ENCODE peak calls at places on chromosomes 7 and 10, in six cellular contexts. V, E, F, O, T and A are unnamed samples.
A peak's percentile ranks its signal among the peaks of the same experiment; 100 is the strongest.

GRCh38 chr10:18713077-18713476 is 53.8 kb downstream of the ARL5B start:
- DNase-seq in O (no peak), V (no peak), T (no peak), E (no peak), F (peak; percentile 71), A (no peak)

GRCh38 chr10:29719281-29719675 is 84.5 kb upstream of the SVIL start:
- DNase-seq in F (no peak), E (no peak), V (no peak), T (no peak), O (no peak), A (no peak)

GRCh38 chr10:105797234-105797890 is 1156.3 kb downstream of the SORCS3 start:
- DNase-seq in O (no peak), T (peak; percentile 39), E (no peak), V (no peak), F (no peak), A (no peak)

GRCh38 chr7:151684408-151685175 is 164.9 kb upstream of the RHEB start:
- DNase-seq in T (no peak), F (no peak), E (no peak), V (no peak), O (no peak), A (no peak)

GRCh38 chr7:142188846-142189245 is 69.0 kb downstream of the PRSS58 start:
- DNase-seq in F (peak; percentile 13), E (no peak), T (peak; percentile 19), V (no peak), O (no peak), A (no peak)

GRCh38 chr7:31066516-31067130 is 14.5 kb downstream of the ADCYAP1R1 start:
- DNase-seq in O (no peak), V (no peak), F (no peak), T (no peak), E (no peak), A (no peak)

GRCh38 chr7:33108591-33108930 is 643 bp downstream of the RP9 start:
- DNase-seq in F (peak; percentile 49), T (peak; percentile 39), O (no peak), E (peak; percentile 40), V (no peak), A (no peak)

GRCh38 chr7:4136501-4137110 is 545.5 kb upstream of the FOXK1 start:
- DNase-seq in T (no peak), F (no peak), O (no peak), E (no peak), V (no peak), A (no peak)

GRCh38 chr10:51707821-51708424 is 8.5 kb upstream of the CSTF2T start:
- DNase-seq in E (no peak), T (no peak), O (no peak), F (no peak), V (no peak), A (no peak)

GRCh38 chr7:148572067-148572522 is 18.5 kb upstream of the C7orf33 start:
- DNase-seq in E (no peak), O (no peak), V (no peak), F (no peak), T (peak; percentile 70), A (no peak)

GRCh38 chr10:31749981-31750850 is 178.4 kb downstream of the ARHGAP12 start:
- DNase-seq in E (no peak), O (no peak), F (no peak), V (no peak), T (no peak), A (no peak)

GRCh38 chr10:6920072-6921019 is 340.3 kb upstream of the PRKCQ start:
- DNase-seq in T (peak; percentile 31), F (peak; percentile 13), E (peak; percentile 83), V (peak; percentile 79), O (peak; percentile 50), A (peak; percentile 70)

GRCh38 chr10:89352039-89352597 is 24.3 kb downstream of the IFIT3 start:
- DNase-seq in E (no peak), O (no peak), F (no peak), V (no peak), T (no peak), A (no peak)

GRCh38 chr10:133125901-133126300 is 34.1 kb upstream of the KNDC1 start:
- DNase-seq in E (no peak), F (no peak), T (no peak), O (no peak), V (no peak), A (no peak)

GRCh38 chr10:126201603-126202002 is 186.7 kb downstream of the ADAM12 start:
- DNase-seq in V (no peak), E (no peak), O (no peak), T (no peak), F (no peak), A (no peak)

GRCh38 chr7:11753441-11753840 is 78.6 kb downstream of the THSD7A start:
- DNase-seq in F (no peak), O (no peak), V (no peak), E (no peak), T (no peak), A (no peak)

GRCh38 chr7:54664235-54665228 is 94.5 kb downstream of the SEC61G start:
- DNase-seq in O (peak; percentile 32), T (peak; percentile 53), V (peak; percentile 30), E (peak; percentile 42), F (peak; percentile 33), A (peak; percentile 68)

GRCh38 chr7:71329030-71329668 is 197.2 kb downstream of the GALNT17 start:
- DNase-seq in E (no peak), T (no peak), V (no peak), O (no peak), F (no peak), A (no peak)

GRCh38 chr10:127151981-127152699 is 44.3 kb downstream of the INSYN2A start:
- DNase-seq in E (no peak), T (no peak), F (no peak), V (no peak), O (no peak), A (no peak)

GRCh38 chr7:139505563-139505962 is 17.9 kb upstream of the CLEC2L start:
- DNase-seq in E (peak; percentile 32), F (no peak), T (no peak), V (no peak), O (no peak), A (no peak)

GRCh38 chr7:110852156-110852858 is 238.6 kb upstream of the LRRN3 start:
- DNase-seq in E (no peak), O (no peak), F (no peak), T (no peak), V (no peak), A (no peak)

GRCh38 chr10:44978570-44979280 is at the start of gene DEPP1:
- DNase-seq in O (no peak), V (no peak), E (no peak), F (peak; percentile 72), T (peak; percentile 65), A (peak; percentile 76)

GRCh38 chr10:78283069-78283682 is 249.5 kb downstream of the RPS24 start:
- DNase-seq in O (no peak), T (no peak), V (no peak), F (no peak), E (no peak), A (no peak)

GRCh38 chr7:138662066-138663061 is 38.8 kb downstream of the SVOPL start:
- DNase-seq in O (no peak), V (no peak), F (no peak), E (no peak), T (no peak), A (no peak)

GRCh38 chr10:129761981-129762956 is 201.8 kb downstream of the EBF3 start:
- DNase-seq in V (no peak), F (no peak), O (no peak), E (no peak), T (no peak), A (no peak)

GRCh38 chr7:92765725-92766124 is 70.6 kb downstream of the CDK6 start:
- DNase-seq in O (no peak), V (no peak), T (no peak), F (peak; percentile 78), E (no peak), A (no peak)